ENCODE peak calls at places on chromosomes 2 and 18, in five cellular contexts. One of them, this sample, is unnamed.

GRCh38 chr2:128292599-128293425 is 25.9 kb downstream of the HS6ST1 start:
- DNase-seq in RWPE1: peak; percentile 83
- DNase-seq in NAMALWA: no peak
- DNase-seq in hippocampal formation: no peak
- DNase-seq in activated CD8-positive, alpha-beta memory T cell treated with anti-CD3 and anti-CD28 coated beads, Interleukin-2, amount 50 U/mL, for 48 hours: no peak
- DNase-seq in this sample: no peak

GRCh38 chr2:618005-618404 is 59.2 kb downstream of the TMEM18 start:
- DNase-seq in RWPE1: no peak
- DNase-seq in hippocampal formation: no peak
- DNase-seq in NAMALWA: no peak
- DNase-seq in activated CD8-positive, alpha-beta memory T cell treated with anti-CD3 and anti-CD28 coated beads, Interleukin-2, amount 50 U/mL, for 48 hours: no peak
- DNase-seq in this sample: no peak

GRCh38 chr2:120783371-120783791 is 47.7 kb downstream of the GLI2 start:
- DNase-seq in activated CD8-positive, alpha-beta memory T cell treated with anti-CD3 and anti-CD28 coated beads, Interleukin-2, amount 50 U/mL, for 48 hours: no peak
- DNase-seq in NAMALWA: no peak
- DNase-seq in RWPE1: no peak
- DNase-seq in hippocampal formation: no peak
- DNase-seq in this sample: no peak

GRCh38 chr2:178266445-178266844 is 72.1 kb downstream of the OSBPL6 start:
- DNase-seq in activated CD8-positive, alpha-beta memory T cell treated with anti-CD3 and anti-CD28 coated beads, Interleukin-2, amount 50 U/mL, for 48 hours: no peak
- DNase-seq in hippocampal formation: no peak
- DNase-seq in NAMALWA: no peak
- DNase-seq in RWPE1: no peak
- DNase-seq in this sample: no peak

GRCh38 chr2:240820014-240820606 is at the start of gene KIF1A:
- DNase-seq in activated CD8-positive, alpha-beta memory T cell treated with anti-CD3 and anti-CD28 coated beads, Interleukin-2, amount 50 U/mL, for 48 hours: peak; percentile 58
- DNase-seq in hippocampal formation: peak; percentile 91
- DNase-seq in RWPE1: no peak
- DNase-seq in NAMALWA: no peak
- DNase-seq in this sample: peak; percentile 58

GRCh38 chr2:216850665-216851327 is 9.1 kb downstream of the TNP1 start:
- DNase-seq in RWPE1: no peak
- DNase-seq in NAMALWA: no peak
- DNase-seq in hippocampal formation: no peak
- DNase-seq in activated CD8-positive, alpha-beta memory T cell treated with anti-CD3 and anti-CD28 coated beads, Interleukin-2, amount 50 U/mL, for 48 hours: no peak
- DNase-seq in this sample: no peak

GRCh38 chr2:222797308-222797707 is 63.5 kb upstream of the ACSL3 start:
- DNase-seq in hippocampal formation: no peak
- DNase-seq in RWPE1: peak; percentile 62
- DNase-seq in NAMALWA: peak; percentile 47
- DNase-seq in activated CD8-positive, alpha-beta memory T cell treated with anti-CD3 and anti-CD28 coated beads, Interleukin-2, amount 50 U/mL, for 48 hours: no peak
- DNase-seq in this sample: no peak

GRCh38 chr2:181106789-181107418 is 126.5 kb downstream of the UBE2E3 start:
- DNase-seq in activated CD8-positive, alpha-beta memory T cell treated with anti-CD3 and anti-CD28 coated beads, Interleukin-2, amount 50 U/mL, for 48 hours: no peak
- DNase-seq in RWPE1: peak; percentile 75
- DNase-seq in hippocampal formation: no peak
- DNase-seq in NAMALWA: no peak
- DNase-seq in this sample: no peak

GRCh38 chr2:11411768-11412448 is 54.1 kb downstream of the E2F6 start:
- DNase-seq in NAMALWA: no peak
- DNase-seq in RWPE1: peak; percentile 43
- DNase-seq in activated CD8-positive, alpha-beta memory T cell treated with anti-CD3 and anti-CD28 coated beads, Interleukin-2, amount 50 U/mL, for 48 hours: no peak
- DNase-seq in hippocampal formation: peak; percentile 13
- DNase-seq in this sample: no peak

GRCh38 chr2:26355038-26355995 is 8.7 kb upstream of the ADGRF3 start:
- DNase-seq in activated CD8-positive, alpha-beta memory T cell treated with anti-CD3 and anti-CD28 coated beads, Interleukin-2, amount 50 U/mL, for 48 hours: no peak
- DNase-seq in NAMALWA: no peak
- DNase-seq in RWPE1: peak; percentile 86
- DNase-seq in hippocampal formation: no peak
- DNase-seq in this sample: no peak

GRCh38 chr2:66850406-66850805 is 415.5 kb downstream of the MEIS1 start:
- DNase-seq in NAMALWA: no peak
- DNase-seq in hippocampal formation: no peak
- DNase-seq in RWPE1: no peak
- DNase-seq in activated CD8-positive, alpha-beta memory T cell treated with anti-CD3 and anti-CD28 coated beads, Interleukin-2, amount 50 U/mL, for 48 hours: no peak
- DNase-seq in this sample: no peak

GRCh38 chr2:28956415-28956826 is 24.7 kb upstream of the TOGARAM2 start:
- DNase-seq in hippocampal formation: peak; percentile 7
- DNase-seq in RWPE1: peak; percentile 47
- DNase-seq in NAMALWA: peak; percentile 51
- DNase-seq in activated CD8-positive, alpha-beta memory T cell treated with anti-CD3 and anti-CD28 coated beads, Interleukin-2, amount 50 U/mL, for 48 hours: no peak
- DNase-seq in this sample: no peak

GRCh38 chr2:71710805-71711469 is 257.6 kb downstream of the DYSF start:
- DNase-seq in activated CD8-positive, alpha-beta memory T cell treated with anti-CD3 and anti-CD28 coated beads, Interleukin-2, amount 50 U/mL, for 48 hours: no peak
- DNase-seq in hippocampal formation: no peak
- DNase-seq in NAMALWA: no peak
- DNase-seq in RWPE1: no peak
- DNase-seq in this sample: no peak

GRCh38 chr2:180980943-180981898 is 816 bp downstream of the UBE2E3 start:
- DNase-seq in activated CD8-positive, alpha-beta memory T cell treated with anti-CD3 and anti-CD28 coated beads, Interleukin-2, amount 50 U/mL, for 48 hours: peak; percentile 61
- DNase-seq in RWPE1: no peak
- DNase-seq in hippocampal formation: peak; percentile 37
- DNase-seq in NAMALWA: peak; percentile 53
- DNase-seq in this sample: no peak

GRCh38 chr2:38200583-38200982 is 124.6 kb upstream of the CYP1B1 start:
- DNase-seq in RWPE1: no peak
- DNase-seq in activated CD8-positive, alpha-beta memory T cell treated with anti-CD3 and anti-CD28 coated beads, Interleukin-2, amount 50 U/mL, for 48 hours: no peak
- DNase-seq in hippocampal formation: no peak
- DNase-seq in NAMALWA: no peak
- DNase-seq in this sample: no peak

GRCh38 chr2:8452979-8453903 is 228.6 kb upstream of the ID2 start:
- DNase-seq in activated CD8-positive, alpha-beta memory T cell treated with anti-CD3 and anti-CD28 coated beads, Interleukin-2, amount 50 U/mL, for 48 hours: no peak
- DNase-seq in RWPE1: no peak
- DNase-seq in NAMALWA: no peak
- DNase-seq in hippocampal formation: no peak
- DNase-seq in this sample: no peak

GRCh38 chr2:96088340-96089335 is 27.7 kb downstream of the ADRA2B start:
- DNase-seq in NAMALWA: no peak
- DNase-seq in activated CD8-positive, alpha-beta memory T cell treated with anti-CD3 and anti-CD28 coated beads, Interleukin-2, amount 50 U/mL, for 48 hours: no peak
- DNase-seq in hippocampal formation: no peak
- DNase-seq in RWPE1: no peak
- DNase-seq in this sample: peak; percentile 93

GRCh38 chr2:154189963-154190362 is 318.2 kb downstream of the GALNT13 start:
- DNase-seq in NAMALWA: no peak
- DNase-seq in RWPE1: no peak
- DNase-seq in activated CD8-positive, alpha-beta memory T cell treated with anti-CD3 and anti-CD28 coated beads, Interleukin-2, amount 50 U/mL, for 48 hours: no peak
- DNase-seq in hippocampal formation: no peak
- DNase-seq in this sample: no peak

GRCh38 chr2:11532434-11533055 is 1.3 kb upstream of the GREB1 start:
- DNase-seq in hippocampal formation: no peak
- DNase-seq in activated CD8-positive, alpha-beta memory T cell treated with anti-CD3 and anti-CD28 coated beads, Interleukin-2, amount 50 U/mL, for 48 hours: no peak
- DNase-seq in NAMALWA: no peak
- DNase-seq in RWPE1: peak; percentile 76
- DNase-seq in this sample: no peak

GRCh38 chr2:229780856-229781773 is 66.8 kb upstream of the DNER start:
- DNase-seq in hippocampal formation: no peak
- DNase-seq in activated CD8-positive, alpha-beta memory T cell treated with anti-CD3 and anti-CD28 coated beads, Interleukin-2, amount 50 U/mL, for 48 hours: no peak
- DNase-seq in RWPE1: peak; percentile 54
- DNase-seq in NAMALWA: peak; percentile 63
- DNase-seq in this sample: no peak

GRCh38 chr2:10732924-10733583 is 11.6 kb downstream of the ATP6V1C2 start:
- DNase-seq in RWPE1: no peak
- DNase-seq in hippocampal formation: no peak
- DNase-seq in NAMALWA: no peak
- DNase-seq in activated CD8-positive, alpha-beta memory T cell treated with anti-CD3 and anti-CD28 coated beads, Interleukin-2, amount 50 U/mL, for 48 hours: no peak
- DNase-seq in this sample: no peak

GRCh38 chr2:56239030-56239429 is 55.2 kb downstream of the CCDC85A start:
- DNase-seq in NAMALWA: no peak
- DNase-seq in RWPE1: no peak
- DNase-seq in activated CD8-positive, alpha-beta memory T cell treated with anti-CD3 and anti-CD28 coated beads, Interleukin-2, amount 50 U/mL, for 48 hours: no peak
- DNase-seq in hippocampal formation: no peak
- DNase-seq in this sample: no peak

GRCh38 chr18:7317804-7318231 is 86.9 kb downstream of the LRRC30 start:
- DNase-seq in NAMALWA: no peak
- DNase-seq in hippocampal formation: no peak
- DNase-seq in RWPE1: peak; percentile 69
- DNase-seq in activated CD8-positive, alpha-beta memory T cell treated with anti-CD3 and anti-CD28 coated beads, Interleukin-2, amount 50 U/mL, for 48 hours: no peak
- DNase-seq in this sample: no peak

GRCh38 chr2:84888401-84889276 is 7.8 kb upstream of the TRABD2A start:
- DNase-seq in RWPE1: no peak
- DNase-seq in activated CD8-positive, alpha-beta memory T cell treated with anti-CD3 and anti-CD28 coated beads, Interleukin-2, amount 50 U/mL, for 48 hours: peak; percentile 65
- DNase-seq in NAMALWA: peak; percentile 88
- DNase-seq in hippocampal formation: peak; percentile 21
- DNase-seq in this sample: no peak

GRCh38 chr2:85539361-85540130 is 578 bp downstream of the MAT2A start:
- DNase-seq in NAMALWA: peak; percentile 61
- DNase-seq in RWPE1: no peak
- DNase-seq in hippocampal formation: peak; percentile 57
- DNase-seq in activated CD8-positive, alpha-beta memory T cell treated with anti-CD3 and anti-CD28 coated beads, Interleukin-2, amount 50 U/mL, for 48 hours: peak; percentile 88
- DNase-seq in this sample: peak; percentile 93

GRCh38 chr2:46988733-46989481 is 73.3 kb upstream of the MCFD2 start:
- DNase-seq in RWPE1: no peak
- DNase-seq in NAMALWA: no peak
- DNase-seq in activated CD8-positive, alpha-beta memory T cell treated with anti-CD3 and anti-CD28 coated beads, Interleukin-2, amount 50 U/mL, for 48 hours: no peak
- DNase-seq in hippocampal formation: peak; percentile 87
- DNase-seq in this sample: no peak

GRCh38 chr18:12701161-12701560 is 1.4 kb downstream of the CEP76 start:
- DNase-seq in RWPE1: no peak
- DNase-seq in NAMALWA: no peak
- DNase-seq in activated CD8-positive, alpha-beta memory T cell treated with anti-CD3 and anti-CD28 coated beads, Interleukin-2, amount 50 U/mL, for 48 hours: no peak
- DNase-seq in hippocampal formation: no peak
- DNase-seq in this sample: no peak

GRCh38 chr2:240467659-240468299 is 32.3 kb downstream of the GPC1 start:
- DNase-seq in NAMALWA: no peak
- DNase-seq in hippocampal formation: no peak
- DNase-seq in RWPE1: no peak
- DNase-seq in activated CD8-positive, alpha-beta memory T cell treated with anti-CD3 and anti-CD28 coated beads, Interleukin-2, amount 50 U/mL, for 48 hours: no peak
- DNase-seq in this sample: peak; percentile 79

GRCh38 chr2:241762933-241763369 is 13.7 kb upstream of the GAL3ST2 start:
- DNase-seq in RWPE1: no peak
- DNase-seq in hippocampal formation: no peak
- DNase-seq in activated CD8-positive, alpha-beta memory T cell treated with anti-CD3 and anti-CD28 coated beads, Interleukin-2, amount 50 U/mL, for 48 hours: peak; percentile 74
- DNase-seq in NAMALWA: no peak
- DNase-seq in this sample: no peak

GRCh38 chr2:25539141-25539540 is 134.2 kb downstream of the DTNB start:
- DNase-seq in activated CD8-positive, alpha-beta memory T cell treated with anti-CD3 and anti-CD28 coated beads, Interleukin-2, amount 50 U/mL, for 48 hours: no peak
- DNase-seq in RWPE1: no peak
- DNase-seq in hippocampal formation: no peak
- DNase-seq in NAMALWA: no peak
- DNase-seq in this sample: no peak

GRCh38 chr2:136185991-136186771 is 68.2 kb upstream of the CXCR4 start:
- DNase-seq in activated CD8-positive, alpha-beta memory T cell treated with anti-CD3 and anti-CD28 coated beads, Interleukin-2, amount 50 U/mL, for 48 hours: no peak
- DNase-seq in NAMALWA: no peak
- DNase-seq in RWPE1: no peak
- DNase-seq in hippocampal formation: peak; percentile 6
- DNase-seq in this sample: no peak

GRCh38 chr2:239240480-239240881 is 160.3 kb downstream of the HDAC4 start:
- DNase-seq in RWPE1: no peak
- DNase-seq in activated CD8-positive, alpha-beta memory T cell treated with anti-CD3 and anti-CD28 coated beads, Interleukin-2, amount 50 U/mL, for 48 hours: peak; percentile 40
- DNase-seq in NAMALWA: no peak
- DNase-seq in hippocampal formation: peak; percentile 75
- DNase-seq in this sample: no peak

GRCh38 chr2:6656633-6657032 is 209.1 kb downstream of the CMPK2 start:
- DNase-seq in NAMALWA: no peak
- DNase-seq in RWPE1: no peak
- DNase-seq in hippocampal formation: no peak
- DNase-seq in activated CD8-positive, alpha-beta memory T cell treated with anti-CD3 and anti-CD28 coated beads, Interleukin-2, amount 50 U/mL, for 48 hours: no peak
- DNase-seq in this sample: no peak

GRCh38 chr2:223041527-223042109 is 10.4 kb upstream of the KCNE4 start:
- DNase-seq in activated CD8-positive, alpha-beta memory T cell treated with anti-CD3 and anti-CD28 coated beads, Interleukin-2, amount 50 U/mL, for 48 hours: no peak
- DNase-seq in NAMALWA: no peak
- DNase-seq in hippocampal formation: no peak
- DNase-seq in RWPE1: peak; percentile 91
- DNase-seq in this sample: peak; percentile 87

GRCh38 chr2:54454922-54455583 is 1.1 kb upstream of the SPTBN1 start:
- DNase-seq in activated CD8-positive, alpha-beta memory T cell treated with anti-CD3 and anti-CD28 coated beads, Interleukin-2, amount 50 U/mL, for 48 hours: no peak
- DNase-seq in RWPE1: no peak
- DNase-seq in NAMALWA: peak; percentile 15
- DNase-seq in hippocampal formation: peak; percentile 32
- DNase-seq in this sample: no peak

GRCh38 chr2:188776634-188777033 is 197.5 kb upstream of the COL3A1 start:
- DNase-seq in NAMALWA: no peak
- DNase-seq in hippocampal formation: no peak
- DNase-seq in activated CD8-positive, alpha-beta memory T cell treated with anti-CD3 and anti-CD28 coated beads, Interleukin-2, amount 50 U/mL, for 48 hours: no peak
- DNase-seq in RWPE1: peak; percentile 21
- DNase-seq in this sample: no peak

GRCh38 chr2:177604291-177605065 is 211.9 kb downstream of the AGPS start:
- DNase-seq in activated CD8-positive, alpha-beta memory T cell treated with anti-CD3 and anti-CD28 coated beads, Interleukin-2, amount 50 U/mL, for 48 hours: no peak
- DNase-seq in hippocampal formation: no peak
- DNase-seq in RWPE1: peak; percentile 55
- DNase-seq in NAMALWA: peak; percentile 54
- DNase-seq in this sample: no peak